ENCODE peak calls at places on chromosomes 16 and 17, in six cellular contexts. V, H, M, X, U and E are unnamed samples. For H3K4me1, the result is how much of the 10 kb centered on the place peaks cover.

GRCh38 chr17:53630638-53631037 is 192.1 kb upstream of the KIF2B start:
- DNase-seq in V (no peak), H (no peak), M (no peak), X (no peak), U (no peak), E (no peak)

GRCh38 chr16:69187387-69187890 is 475 bp downstream of the SNTB2 start:
- DNase-seq in V (peak), H (peak), M (peak), X (peak), U (peak), E (peak)

GRCh38 chr17:37493249-37494027 is 3.7 kb downstream of the DUSP14 start:
- DNase-seq in V (no peak), H (no peak), M (no peak), X (no peak), U (no peak), E (no peak)

GRCh38 chr17:65173284-65173793 is 36.2 kb downstream of the RGS9 start:
- DNase-seq in V (no peak), H (peak), M (peak), X (peak), U (peak), E (peak)

GRCh38 chr17:39147221-39148185 is 3.9 kb downstream of the PLXDC1 start:
- DNase-seq in V (no peak), H (no peak), M (no peak), X (peak), U (no peak), E (no peak)

GRCh38 chr16:28990375-28991040 is 5.7 kb downstream of the LAT start:
- DNase-seq in V (no peak), H (no peak), M (no peak), X (no peak), U (no peak), E (no peak)

GRCh38 chr16:87723224-87723619 is 42.6 kb downstream of the KLHDC4 start:
- DNase-seq in V (no peak), H (peak), M (peak), X (peak), U (peak), E (no peak)

GRCh38 chr17:2368383-2368782 is 31.1 kb downstream of the SGSM2 start:
- DNase-seq in V (no peak), H (no peak), M (no peak), X (peak), U (no peak), E (no peak)

GRCh38 chr17:30920282-30920681 is 1.5 kb upstream of the ADAP2 start:
- DNase-seq in V (no peak), H (no peak), M (peak), X (peak), U (no peak), E (no peak)

GRCh38 chr16:72847187-72848044 is 200.5 kb downstream of the ZFHX3 start:
- DNase-seq in V (no peak), H (no peak), M (peak), X (no peak), U (peak), E (no peak)

GRCh38 chr17:41642252-41643156 is 18.1 kb upstream of the KRT17 start:
- DNase-seq in V (no peak), H (no peak), M (no peak), X (no peak), U (no peak), E (no peak)

GRCh38 chr17:20187049-20187448 is 177.9 kb downstream of the SPECC1 start:
- DNase-seq in V (no peak), H (no peak), M (no peak), X (no peak), U (no peak), E (no peak)

GRCh38 chr16:67992661-67993206 is 6.5 kb downstream of the DPEP2 start:
- DNase-seq in V (no peak), H (no peak), M (no peak), X (no peak), U (no peak), E (no peak)

GRCh38 chr16:70749681-70750601 is 51.0 kb downstream of the VAC14 start:
- DNase-seq in V (peak), H (no peak), M (peak), X (no peak), U (peak), E (no peak)

GRCh38 chr17:43900183-43900857 is 7.0 kb downstream of the MPP2 start:
- DNase-seq in V (peak), H (peak), M (peak), X (peak), U (peak), E (peak)

GRCh38 chr17:75152523-75152922 is 1.8 kb downstream of the JPT1 start:
- DNase-seq in V (no peak), H (no peak), M (no peak), X (no peak), U (no peak), E (no peak)

GRCh38 chr17:75153854-75154194 is 488 bp downstream of the JPT1 start:
- DNase-seq in V (no peak), H (no peak), M (peak), X (no peak), U (no peak), E (no peak)

GRCh38 chr17:75155191-75155601 is 884 bp upstream of the JPT1 start:
- DNase-seq in V (no peak), H (no peak), M (no peak), X (no peak), U (no peak), E (no peak)

GRCh38 chr17:75152971-75153853 is 1.1 kb downstream of the JPT1 start:
- DNase-seq in V (no peak), H (no peak), M (peak), X (peak), U (peak), E (peak)

GRCh38 chr17:75154195-75155106 is at the start of gene JPT1:
- DNase-seq in V (peak), H (peak), M (peak), X (peak), U (peak), E (peak)
- TF ChIP-seq POLR2A in V (peak), H (no peak), M (peak), X (peak), U (peak), E (peak)

GRCh38 chr17:29617125-29617480 is 5.6 kb downstream of the CORO6 start:
- DNase-seq in V (no peak), H (peak), M (peak), X (peak), U (peak), E (peak)

GRCh38 chr17:29614345-29615047 is 8.2 kb downstream of the CORO6 start:
- DNase-seq in V (no peak), H (no peak), M (no peak), X (no peak), U (no peak), E (no peak)

GRCh38 chr17:29616300-29617048 is 6.2 kb downstream of the CORO6 start:
- DNase-seq in V (no peak), H (no peak), M (no peak), X (peak), U (no peak), E (no peak)

GRCh38 chr17:29615048-29615385 is 7.7 kb downstream of the CORO6 start:
- DNase-seq in V (no peak), H (no peak), M (no peak), X (no peak), U (peak), E (no peak)

GRCh38 chr17:29615492-29616299 is 7.0 kb downstream of the CORO6 start:
- DNase-seq in V (peak), H (peak), M (peak), X (peak), U (peak), E (peak)
- H3K4me1 ChIP-seq in V (under half), H (half or more), M (under half), X (under half), U (under half), E (under half)

GRCh38 chr17:35284955-35285354 is 42.1 kb downstream of the SLFN5 start:
- DNase-seq in V (no peak), H (no peak), M (no peak), X (no peak), U (no peak), E (no peak)
- TF ChIP-seq POLR2A in V (no peak), H (no peak), M (no peak), X (no peak), U (no peak), E (no peak)

DNA sequence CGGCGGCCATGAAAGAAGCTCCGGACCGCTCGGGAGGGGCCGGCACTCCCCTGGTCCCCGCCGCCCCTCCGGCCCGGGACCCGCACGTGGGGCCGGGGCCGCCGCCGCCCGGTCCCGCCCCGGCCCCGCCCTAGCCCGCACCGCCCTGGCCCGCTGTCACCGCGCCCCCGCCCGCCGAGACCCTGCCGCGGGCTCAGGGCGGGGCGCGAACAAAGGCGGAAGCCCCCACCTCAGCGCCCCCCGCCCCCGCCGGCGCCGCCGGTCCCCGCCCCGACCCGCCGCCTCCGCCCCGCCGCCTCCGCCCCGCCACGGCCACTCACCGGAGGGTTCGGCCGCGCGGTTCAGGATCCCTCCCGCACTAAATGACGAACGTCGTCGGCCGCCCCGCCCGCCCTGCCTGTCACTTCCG is at the start of gene ARHGDIA:
- DNase-seq in V (no peak), H (no peak), M (no peak), X (no peak), U (peak), E (no peak)
- H3K4me1 ChIP-seq in V (under half), H (half or more), M (under half), X (under half), U (under half), E (under half)

GRCh38 chr16:3023669-3024478 is at the start of the genes HCFC1R1 and THOC6:
- DNase-seq in V (peak), H (peak), M (peak), X (peak), U (peak), E (peak)
- TF ChIP-seq POLR2A in V (peak), H (no peak), M (peak), X (peak), U (peak), E (peak)